ENCODE peak calls at places on chromosomes 11 and 22, in seven cellular contexts. Y, J, A, E, B, H and D are unnamed samples.

GRCh38 chr22:39239561-39240423 is 5.0 kb downstream of the PDGFB start:
- DNase-seq in Y (no peak), J (peak), A (no peak), E (peak), B (no peak), H (no peak), D (peak)

GRCh38 chr11:12235549-12235944 is 125.2 kb downstream of the MICAL2 start:
- DNase-seq in Y (no peak), J (no peak), A (no peak), E (no peak), B (peak), H (no peak), D (no peak)

GRCh38 chr11:124707813-124708212 is 31.9 kb upstream of the NRGN start:
- DNase-seq in Y (no peak), J (no peak), A (no peak), E (no peak), B (no peak), H (no peak), D (no peak)

GRCh38 chr11:117723625-117724024 is 73.4 kb downstream of the DSCAML1 start:
- DNase-seq in Y (no peak), J (no peak), A (no peak), E (no peak), B (no peak), H (no peak), D (no peak)

GRCh38 chr11:126485021-126485781 is 129.7 kb downstream of the ST3GAL4 start:
- DNase-seq in Y (no peak), J (no peak), A (no peak), E (no peak), B (no peak), H (no peak), D (no peak)

GRCh38 chr11:27524155-27524554 is 17.6 kb upstream of the LIN7C start:
- DNase-seq in Y (no peak), J (peak), A (no peak), E (no peak), B (peak), H (no peak), D (no peak)

GRCh38 chr11:35131760-35132159 is 7.2 kb upstream of the CD44 start:
- DNase-seq in Y (no peak), J (no peak), A (no peak), E (no peak), B (no peak), H (no peak), D (no peak)

GRCh38 chr11:85628771-85629341 is 463 bp downstream of the TMEM126B start:
- DNase-seq in Y (no peak), J (no peak), A (no peak), E (no peak), B (no peak), H (no peak), D (no peak)

GRCh38 chr11:85680897-85681296 is 5.1 kb downstream of the CCDC89 start:
- DNase-seq in Y (no peak), J (no peak), A (no peak), E (no peak), B (peak), H (no peak), D (no peak)

GRCh38 chr22:46812786-46813185 is 50.3 kb downstream of the TBC1D22A start:
- DNase-seq in Y (no peak), J (no peak), A (no peak), E (no peak), B (no peak), H (no peak), D (no peak)

GRCh38 chr11:125679397-125679796 is 1.2 kb downstream of the ACRV1 start:
- DNase-seq in Y (no peak), J (no peak), A (no peak), E (no peak), B (no peak), H (no peak), D (peak)

GRCh38 chr11:36148701-36149100 is 140.5 kb downstream of the COMMD9 start:
- DNase-seq in Y (no peak), J (no peak), A (no peak), E (no peak), B (no peak), H (no peak), D (no peak)

GRCh38 chr11:68469122-68469521 is 8.6 kb downstream of the PPP6R3 start:
- DNase-seq in Y (no peak), J (no peak), A (no peak), E (no peak), B (no peak), H (no peak), D (no peak)

GRCh38 chr11:103609117-103610066 is 427.0 kb upstream of the DDI1 start:
- DNase-seq in Y (no peak), J (peak), A (no peak), E (no peak), B (peak), H (no peak), D (peak)

GRCh38 chr11:79423736-79424135 is 17.1 kb downstream of the TENM4 start:
- DNase-seq in Y (no peak), J (no peak), A (no peak), E (no peak), B (no peak), H (no peak), D (no peak)

GRCh38 chr11:95924414-95924760 is 480 bp upstream of the MTMR2 start:
- DNase-seq in Y (no peak), J (no peak), A (no peak), E (no peak), B (no peak), H (no peak), D (peak)

GRCh38 chr11:32374261-32374711 is 61.1 kb downstream of the WT1 start:
- DNase-seq in Y (no peak), J (no peak), A (no peak), E (no peak), B (peak), H (peak), D (peak)

GRCh38 chr11:131278472-131278871 is 91.9 kb upstream of the NTM start:
- DNase-seq in Y (peak), J (no peak), A (no peak), E (no peak), B (no peak), H (no peak), D (no peak)

GRCh38 chr11:26227311-26227710 is 104.6 kb upstream of the ANO3 start:
- DNase-seq in Y (no peak), J (peak), A (no peak), E (no peak), B (no peak), H (no peak), D (peak)

GRCh38 chr11:11363674-11364073 is 10.6 kb upstream of the CSNK2A3 start:
- DNase-seq in Y (no peak), J (no peak), A (no peak), E (no peak), B (no peak), H (no peak), D (no peak)

GRCh38 chr11:112163875-112164521 is at the start of gene IL18:
- DNase-seq in Y (no peak), J (peak), A (no peak), E (peak), B (no peak), H (peak), D (no peak)

GRCh38 chr11:111815489-111815888 is 49.3 kb upstream of the PPP2R1B start:
- DNase-seq in Y (no peak), J (no peak), A (no peak), E (no peak), B (no peak), H (no peak), D (peak)

GRCh38 chr11:80521592-80521991 is 1080.8 kb upstream of the TENM4 start:
- DNase-seq in Y (no peak), J (peak), A (no peak), E (no peak), B (no peak), H (no peak), D (no peak)

GRCh38 chr11:119423459-119424254 is 685 bp upstream of the THY1 start:
- DNase-seq in Y (no peak), J (no peak), A (no peak), E (no peak), B (no peak), H (no peak), D (no peak)

GRCh38 chr22:23403152-23403719 is 176.9 kb downstream of the IGLL1 start:
- DNase-seq in Y (no peak), J (no peak), A (no peak), E (no peak), B (no peak), H (no peak), D (peak)

GRCh38 chr11:130599073-130599654 is 150.7 kb downstream of the ADAMTS15 start:
- DNase-seq in Y (no peak), J (no peak), A (no peak), E (no peak), B (no peak), H (peak), D (no peak)

GRCh38 chr11:118434123-118434552 is 2.2 kb upstream of the KMT2A start:
- DNase-seq in Y (no peak), J (no peak), A (no peak), E (no peak), B (no peak), H (no peak), D (no peak)

GRCh38 chr11:121351089-121351488 is 58.5 kb downstream of the SC5D start:
- DNase-seq in Y (no peak), J (no peak), A (no peak), E (no peak), B (no peak), H (no peak), D (no peak)

GRCh38 chr11:77207618-77208313 is 79.7 kb downstream of the MYO7A start:
- DNase-seq in Y (no peak), J (no peak), A (no peak), E (no peak), B (no peak), H (peak), D (peak)
- H3K27ac ChIP-seq in Y (no peak), J (no peak), A (no peak), E (no peak), B (no peak), H (no peak), D (no peak)

GRCh38 chr11:128691802-128692749 is 1.8 kb upstream of the FLI1 start:
- DNase-seq in Y (no peak), J (no peak), A (no peak), E (no peak), B (no peak), H (no peak), D (peak)
- H3K27ac ChIP-seq in Y (peak), J (peak), A (no peak), E (no peak), B (no peak), H (peak), D (peak)

DNA sequence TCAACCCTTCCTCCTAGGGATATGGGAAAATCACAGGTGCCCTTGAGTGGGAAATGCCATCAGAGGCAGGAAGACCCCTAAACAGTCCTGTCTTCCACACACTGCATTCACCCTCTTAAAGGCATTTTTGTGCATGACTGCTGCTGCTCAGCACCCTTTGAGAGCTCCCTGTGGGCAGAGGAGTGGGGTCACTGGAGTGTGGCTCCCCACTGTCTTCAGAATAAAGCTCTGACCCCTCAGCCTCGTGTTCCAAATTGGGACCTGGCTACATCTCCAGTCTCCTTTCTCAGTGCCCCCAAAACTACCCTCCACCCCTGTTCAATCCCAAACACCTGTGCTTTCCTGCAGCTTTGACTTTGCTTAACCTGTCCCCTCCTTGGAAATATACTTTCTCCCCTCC is 46.6 kb downstream of the CHRDL2 start:
- DNase-seq in Y (no peak), J (no peak), A (no peak), E (no peak), B (no peak), H (no peak), D (peak)
- H3K27ac ChIP-seq in Y (peak), J (no peak), A (no peak), E (no peak), B (no peak), H (no peak), D (no peak)

GRCh38 chr11:24134879-24135588 is 361.8 kb upstream of the LUZP2 start:
- DNase-seq in Y (no peak), J (no peak), A (no peak), E (no peak), B (no peak), H (no peak), D (no peak)
- H3K27ac ChIP-seq in Y (no peak), J (no peak), A (no peak), E (no peak), B (no peak), H (no peak), D (no peak)

GRCh38 chr11:114168086-114168448 is 108.6 kb downstream of the ZBTB16 start:
- DNase-seq in Y (no peak), J (no peak), A (no peak), E (no peak), B (no peak), H (no peak), D (no peak)
- H3K27ac ChIP-seq in Y (peak), J (peak), A (no peak), E (peak), B (no peak), H (peak), D (no peak)

GRCh38 chr22:40410731-40411505 is 40.5 kb downstream of the SGSM3 start:
- DNase-seq in Y (no peak), J (no peak), A (no peak), E (no peak), B (no peak), H (no peak), D (peak)
- H3K27ac ChIP-seq in Y (no peak), J (peak), A (no peak), E (no peak), B (no peak), H (no peak), D (no peak)

DNA sequence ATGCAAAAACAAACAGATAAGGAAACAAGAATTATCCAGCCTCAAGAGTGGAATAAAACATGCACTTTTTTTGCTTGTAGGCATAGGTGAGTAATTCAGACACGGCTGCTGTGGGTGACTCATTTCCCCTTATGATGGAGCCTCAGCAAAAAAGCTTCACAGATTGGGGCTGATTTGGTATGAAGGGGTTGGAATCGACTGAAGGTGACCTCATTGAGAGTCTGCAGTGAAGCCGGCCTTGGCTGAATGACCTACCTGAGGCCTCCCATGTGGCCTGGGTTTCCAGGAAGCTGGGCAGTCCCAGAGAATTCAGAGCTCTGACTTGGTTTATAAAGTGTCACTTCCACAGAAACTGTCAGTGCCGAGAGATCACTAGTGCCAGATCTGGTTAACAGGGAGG is 34.2 kb upstream of the VPREB1 start:
- DNase-seq in Y (no peak), J (peak), A (no peak), E (no peak), B (no peak), H (no peak), D (peak)
- H3K27ac ChIP-seq in Y (no peak), J (peak), A (peak), E (no peak), B (no peak), H (no peak), D (no peak)